ENCODE peak calls at places on chromosomes 4 and X, in four cellular contexts. P is RWPE1, A is breast epithelium, W is ascending aorta. V is an unnamed sample.

GRCh38 chrX:113929004-113929403 is 654.9 kb upstream of the HTR2C start:
- DNase-seq in W (no peak), P (peak; percentile 18), A (no peak), V (peak; percentile 29)

GRCh38 chr4:80374180-80374579 is 38.6 kb downstream of the CFAP299 start:
- DNase-seq in W (no peak), P (no peak), A (no peak), V (no peak)

GRCh38 chr4:41364871-41365270 is 108.1 kb downstream of the UCHL1 start:
- DNase-seq in W (no peak), A (no peak), P (no peak), V (no peak)

GRCh38 chr4:149102765-149103164 is 660.6 kb upstream of the NR3C2 start:
- DNase-seq in W (no peak), A (no peak), P (no peak), V (no peak)

GRCh38 chrX:37745835-37746234 is 34.0 kb upstream of the CYBB start:
- DNase-seq in A (no peak), W (no peak), P (no peak), V (no peak)

GRCh38 chrX:44432641-44433040 is 89.2 kb upstream of the EFHC2 start:
- DNase-seq in W (no peak), A (no peak), P (no peak), V (no peak)

GRCh38 chrX:85992811-85993229 is 54.5 kb downstream of the CHM start:
- DNase-seq in W (no peak), A (no peak), P (peak; percentile 9), V (no peak)

GRCh38 chr4:188660796-188661195 is 521.6 kb downstream of the TRIML1 start:
- DNase-seq in W (no peak), A (no peak), P (no peak), V (no peak)

GRCh38 chr4:10587697-10588096 is 96.9 kb downstream of the CLNK start:
- DNase-seq in A (no peak), P (no peak), W (no peak), V (no peak)

GRCh38 chrX:45622538-45622937 is 421.9 kb upstream of the DIPK2B start:
- DNase-seq in P (no peak), A (no peak), W (no peak), V (no peak)

GRCh38 chrX:36978886-36979285 is 29.3 kb upstream of the FAM47C start:
- DNase-seq in P (no peak), W (no peak), A (no peak), V (no peak)

GRCh38 chr4:25767877-25768475 is 94.8 kb downstream of the SEL1L3 start:
- DNase-seq in A (no peak), P (peak; percentile 70), W (no peak), V (peak; percentile 63)

GRCh38 chr4:137545461-137545861 is 13.2 kb upstream of the PCDH18 start:
- DNase-seq in A (no peak), P (no peak), W (peak; percentile 61), V (no peak)

GRCh38 chr4:185513489-185514181 is 21.7 kb downstream of the PDLIM3 start:
- DNase-seq in A (no peak), W (no peak), P (no peak), V (no peak)

GRCh38 chrX:131626681-131627296 is 82.9 kb downstream of the OR13H1 start:
- DNase-seq in P (no peak), W (no peak), A (no peak), V (no peak)

GRCh38 chr4:3412257-3413020 is 29.3 kb upstream of the HGFAC start:
- DNase-seq in W (no peak), A (no peak), P (no peak), V (no peak)

GRCh38 chr4:23320881-23321612 is 568.8 kb downstream of the PPARGC1A start:
- DNase-seq in P (no peak), A (no peak), W (no peak), V (no peak)

GRCh38 chr4:143700060-143700419 is 435 bp downstream of the FREM3 start:
- DNase-seq in W (no peak), A (no peak), P (no peak), V (no peak)

GRCh38 chr4:183118585-183118984 is 19.5 kb downstream of the WWC2 start:
- DNase-seq in A (no peak), W (no peak), P (peak; percentile 84), V (no peak)

GRCh38 chr4:147289181-147289580 is 191.7 kb upstream of the EDNRA start:
- DNase-seq in A (no peak), P (no peak), W (no peak), V (no peak)

GRCh38 chr4:78325244-78326187 is 226.1 kb upstream of the ANXA3 start:
- DNase-seq in A (no peak), W (no peak), P (no peak), V (no peak)

GRCh38 chr4:84531689-84532088 is 32.6 kb upstream of the NKX6-1 start:
- DNase-seq in W (no peak), A (no peak), P (peak; percentile 38), V (no peak)

GRCh38 chr4:52655505-52655904 is 3.6 kb downstream of the USP46 start:
- DNase-seq in A (no peak), W (no peak), P (no peak), V (no peak)

GRCh38 chr4:88356771-88357170 is 21.9 kb upstream of the HERC6 start:
- DNase-seq in P (no peak), W (no peak), A (no peak), V (no peak)

GRCh38 chrX:137051978-137052640 is 18.3 kb upstream of the GPR101 start:
- DNase-seq in W (peak; percentile 72), A (no peak), P (peak; percentile 37), V (peak; percentile 47)

GRCh38 chr4:153205028-153205648 is 895 bp downstream of the TRIM2 start:
- DNase-seq in A (no peak), P (no peak), W (no peak), V (peak; percentile 39)

GRCh38 chrX:83658731-83659130 is 150.6 kb downstream of the POU3F4 start:
- DNase-seq in W (no peak), P (no peak), A (no peak), V (no peak)

GRCh38 chrX:95728446-95728845 is 956.2 kb upstream of the DIAPH2 start:
- DNase-seq in W (no peak), P (no peak), A (no peak), V (no peak)

GRCh38 chr4:154583677-154584076 is 6.9 kb downstream of the FGA start:
- DNase-seq in W (no peak), A (no peak), P (no peak), V (no peak)

GRCh38 chr4:107094332-107094731 is 58.2 kb upstream of the DKK2 start:
- DNase-seq in A (no peak), P (peak; percentile 16), W (no peak), V (no peak)

GRCh38 chrX:153388722-153389459 is 12.3 kb downstream of the PNMA6E start:
- DNase-seq in P (no peak), A (no peak), W (peak; percentile 44), V (peak; percentile 10)

DNA sequence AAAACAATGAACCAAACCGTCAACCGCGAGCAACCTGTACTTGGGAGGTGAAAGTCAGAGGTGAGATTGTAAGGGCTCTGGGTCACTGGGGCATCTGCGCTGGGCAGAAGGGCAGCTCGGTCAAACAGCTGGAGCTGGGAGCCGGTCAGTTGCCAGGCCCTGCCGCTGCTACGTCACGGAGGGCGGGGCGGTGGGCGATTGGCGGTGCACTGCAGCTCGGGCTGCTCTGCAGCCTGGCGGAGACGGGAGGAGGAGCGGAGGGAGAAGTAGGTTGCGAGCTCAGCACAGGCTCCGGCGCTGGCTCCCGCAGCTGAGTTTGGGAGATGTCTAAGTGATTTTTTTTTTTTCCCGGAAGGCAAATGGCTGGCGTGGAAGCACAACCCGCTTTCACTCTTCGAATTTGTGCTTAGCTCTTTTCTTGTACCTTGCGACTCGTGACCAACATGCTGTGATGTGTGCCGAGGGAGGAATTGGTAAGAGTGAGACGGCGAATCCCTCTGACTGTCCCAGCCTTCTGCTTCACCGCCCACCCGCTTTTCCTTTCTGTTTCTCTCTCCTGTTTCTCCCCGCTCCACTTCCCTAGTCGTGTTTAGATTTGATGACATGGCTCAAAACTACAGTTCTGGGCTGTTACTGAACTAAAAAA is at the start of gene ATP10D:
- DNase-seq in P (peak; percentile 83), A (peak; percentile 92), W (peak; percentile 97), V (peak; percentile 99)
- TF ChIP-seq CTCF in P (no peak), A (no peak), W (no peak), V (peak; percentile 45)

DNA sequence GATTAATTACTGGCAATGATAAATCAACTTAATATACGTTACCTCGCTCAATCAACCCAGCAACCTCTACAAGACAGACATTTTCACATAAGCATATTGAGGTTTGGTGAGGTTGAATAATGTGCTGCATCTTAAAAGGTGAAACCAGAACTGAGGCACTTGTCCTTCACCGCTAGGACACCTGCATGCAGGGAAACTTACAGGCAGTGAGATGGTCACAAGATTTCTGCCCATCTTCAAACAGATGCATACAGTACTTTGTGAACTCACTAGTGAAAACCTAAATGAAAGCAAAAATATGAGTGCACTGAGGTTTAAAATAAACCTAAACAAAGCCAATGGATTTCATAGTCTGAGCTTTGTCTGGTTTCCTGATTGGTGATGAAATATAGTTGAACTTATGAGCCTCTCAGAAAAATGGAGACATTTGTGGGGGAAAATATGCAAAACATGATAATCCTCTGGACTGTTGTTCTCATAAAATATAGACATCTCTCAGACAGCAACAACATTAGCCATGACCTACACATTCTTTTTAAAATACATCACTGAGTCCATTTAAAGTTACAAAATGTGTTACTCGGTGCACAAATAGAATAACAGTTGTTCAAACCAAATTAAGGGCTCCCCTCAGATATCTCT is 20.9 kb upstream of the PRSS12 start:
- DNase-seq in A (no peak), P (no peak), W (no peak), V (no peak)
- TF ChIP-seq CTCF in A (no peak), P (no peak), W (no peak), V (no peak)

GRCh38 chr4:128288689-128289106 is 1.1 kb upstream of the PGRMC2 start:
- DNase-seq in P (peak; percentile 21), A (no peak), W (no peak), V (no peak)

GRCh38 chr4:128286474-128287158 is 997 bp downstream of the PGRMC2 start:
- DNase-seq in P (peak; percentile 60), A (no peak), W (no peak), V (no peak)

GRCh38 chr4:128287159-128287870 is at the start of gene PGRMC2:
- DNase-seq in W (peak; percentile 73), P (peak; percentile 19), A (peak; percentile 53), V (peak; percentile 21)

GRCh38 chr4:128289523-128290158 is 2.0 kb upstream of the PGRMC2 start:
- DNase-seq in A (no peak), P (no peak), W (no peak), V (no peak)

GRCh38 chr4:128287871-128288688 is 467 bp upstream of the PGRMC2 start:
- DNase-seq in A (peak; percentile 99), P (peak; percentile 98), W (peak; percentile 100), V (peak; percentile 98)
- TF ChIP-seq CTCF in A (peak; percentile 35), P (no peak), W (peak; percentile 48), V (peak; percentile 35)

GRCh38 chr4:184447664-184448063 is 26.7 kb downstream of the IRF2 start:
- DNase-seq in A (no peak), W (no peak), P (no peak), V (no peak)
- TF ChIP-seq CTCF in A (no peak), W (no peak), P (no peak), V (no peak)

GRCh38 chrX:120450163-120450562 is 18.9 kb downstream of the LAMP2 start:
- DNase-seq in A (no peak), W (no peak), P (no peak), V (no peak)
- TF ChIP-seq CTCF in A (no peak), W (no peak), P (no peak), V (no peak)